ENCODE peak calls at places on chromosomes 11 and 22, in four cellular contexts. One of them, this sample, is unnamed.

GRCh38 chr11:41612415-41612814 is 153.0 kb upstream of the LRRC4C start:
- DNase-seq in mesenchymal stem cell: no peak
- DNase-seq in hepatocyte: peak; percentile 11
- DNase-seq in HCT116: no peak
- DNase-seq in this sample: no peak

GRCh38 chr11:115238802-115239201 is 265.4 kb downstream of the CADM1 start:
- DNase-seq in mesenchymal stem cell: no peak
- DNase-seq in HCT116: no peak
- DNase-seq in hepatocyte: no peak
- DNase-seq in this sample: no peak

GRCh38 chr22:24592144-24592845 is 578 bp downstream of the LRRC75B start:
- DNase-seq in hepatocyte: no peak
- DNase-seq in mesenchymal stem cell: peak; percentile 21
- DNase-seq in HCT116: no peak
- DNase-seq in this sample: peak; percentile 44

GRCh38 chr11:134584706-134585445 is 172.8 kb upstream of the B3GAT1 start:
- DNase-seq in mesenchymal stem cell: no peak
- DNase-seq in hepatocyte: no peak
- DNase-seq in HCT116: no peak
- DNase-seq in this sample: no peak

GRCh38 chr11:120280566-120281160 is 40.7 kb downstream of the POU2F3 start:
- DNase-seq in hepatocyte: peak; percentile 29
- DNase-seq in mesenchymal stem cell: no peak
- DNase-seq in HCT116: no peak
- DNase-seq in this sample: no peak

GRCh38 chr11:36744375-36745168 is 146.5 kb upstream of the RAG2 start:
- DNase-seq in HCT116: peak; percentile 46
- DNase-seq in hepatocyte: peak; percentile 86
- DNase-seq in mesenchymal stem cell: peak; percentile 60
- DNase-seq in this sample: peak; percentile 83

GRCh38 chr11:69950621-69951020 is 127.5 kb upstream of the ANO1 start:
- DNase-seq in mesenchymal stem cell: no peak
- DNase-seq in HCT116: no peak
- DNase-seq in hepatocyte: no peak
- DNase-seq in this sample: no peak

GRCh38 chr11:117743121-117743815 is 53.7 kb downstream of the DSCAML1 start:
- DNase-seq in hepatocyte: no peak
- DNase-seq in HCT116: no peak
- DNase-seq in mesenchymal stem cell: no peak
- DNase-seq in this sample: no peak

GRCh38 chr11:71286701-71287643 is 34.6 kb upstream of the SHANK2 start:
- DNase-seq in hepatocyte: no peak
- DNase-seq in mesenchymal stem cell: peak; percentile 53
- DNase-seq in HCT116: no peak
- DNase-seq in this sample: no peak

GRCh38 chr11:75400110-75400865 is 970 bp downstream of the RPS3 start:
- DNase-seq in hepatocyte: no peak
- DNase-seq in HCT116: no peak
- DNase-seq in mesenchymal stem cell: peak; percentile 46
- DNase-seq in this sample: peak; percentile 69

GRCh38 chr11:128728767-128729587 is 35.1 kb downstream of the FLI1 start:
- DNase-seq in mesenchymal stem cell: no peak
- DNase-seq in hepatocyte: no peak
- DNase-seq in HCT116: no peak
- DNase-seq in this sample: peak; percentile 27

GRCh38 chr22:48954781-48955311 is 872.8 kb downstream of the BRD1 start:
- DNase-seq in mesenchymal stem cell: no peak
- DNase-seq in HCT116: no peak
- DNase-seq in hepatocyte: peak; percentile 39
- DNase-seq in this sample: no peak

GRCh38 chr22:30701872-30702271 is 7.2 kb downstream of the OSBP2 start:
- DNase-seq in mesenchymal stem cell: no peak
- DNase-seq in HCT116: peak; percentile 18
- DNase-seq in hepatocyte: no peak
- DNase-seq in this sample: no peak

GRCh38 chr11:107018274-107018901 is at the start of gene GUCY1A2:
- DNase-seq in HCT116: no peak
- DNase-seq in hepatocyte: peak; percentile 57
- DNase-seq in mesenchymal stem cell: peak; percentile 44
- DNase-seq in this sample: no peak

GRCh38 chr11:60334005-60334620 is 7.1 kb downstream of the MS4A6E start:
- DNase-seq in hepatocyte: peak; percentile 69
- DNase-seq in HCT116: peak; percentile 73
- DNase-seq in mesenchymal stem cell: peak; percentile 75
- DNase-seq in this sample: peak; percentile 91

GRCh38 chr11:1229471-1230120 is 6.7 kb downstream of the MUC5B start:
- DNase-seq in hepatocyte: no peak
- DNase-seq in HCT116: no peak
- DNase-seq in mesenchymal stem cell: no peak
- DNase-seq in this sample: no peak

GRCh38 chr11:17473071-17473744 is 3.4 kb downstream of the ABCC8 start:
- DNase-seq in HCT116: peak; percentile 68
- DNase-seq in hepatocyte: peak; percentile 50
- DNase-seq in mesenchymal stem cell: peak; percentile 30
- DNase-seq in this sample: no peak

GRCh38 chr22:50738649-50739227 is 734 bp downstream of the ACR start:
- DNase-seq in hepatocyte: no peak
- DNase-seq in HCT116: no peak
- DNase-seq in mesenchymal stem cell: no peak
- DNase-seq in this sample: no peak

GRCh38 chr11:104735013-104735412 is 163.2 kb downstream of the CASP12 start:
- DNase-seq in hepatocyte: no peak
- DNase-seq in mesenchymal stem cell: no peak
- DNase-seq in HCT116: no peak
- DNase-seq in this sample: no peak

GRCh38 chr11:70836071-70836470 is 416.3 kb downstream of the SHANK2 start:
- DNase-seq in HCT116: no peak
- DNase-seq in hepatocyte: no peak
- DNase-seq in mesenchymal stem cell: no peak
- DNase-seq in this sample: no peak

GRCh38 chr22:42287174-42287890 is 16.9 kb upstream of the TCF20 start:
- DNase-seq in hepatocyte: no peak
- DNase-seq in mesenchymal stem cell: no peak
- DNase-seq in HCT116: no peak
- DNase-seq in this sample: no peak

GRCh38 chr11:1208361-1209261 is 14.3 kb upstream of the MUC5B start:
- DNase-seq in mesenchymal stem cell: no peak
- DNase-seq in HCT116: no peak
- DNase-seq in hepatocyte: no peak
- DNase-seq in this sample: no peak

GRCh38 chr11:76173663-76174062 is 32.6 kb downstream of the WNT11 start:
- DNase-seq in HCT116: no peak
- DNase-seq in hepatocyte: no peak
- DNase-seq in mesenchymal stem cell: no peak
- DNase-seq in this sample: no peak

GRCh38 chr11:11081273-11081672 is 223.4 kb upstream of the ZBED5 start:
- DNase-seq in HCT116: no peak
- DNase-seq in hepatocyte: no peak
- DNase-seq in mesenchymal stem cell: no peak
- DNase-seq in this sample: no peak

GRCh38 chr22:49957826-49958461 is 2.6 kb upstream of the PIM3 start:
- DNase-seq in mesenchymal stem cell: no peak
- DNase-seq in hepatocyte: no peak
- DNase-seq in HCT116: no peak
- DNase-seq in this sample: no peak

GRCh38 chr11:83681944-83682644 is 395.9 kb upstream of the CCDC90B start:
- DNase-seq in hepatocyte: no peak
- DNase-seq in mesenchymal stem cell: no peak
- DNase-seq in HCT116: no peak
- DNase-seq in this sample: peak; percentile 47

GRCh38 chr11:47443028-47443700 is 5.8 kb downstream of the RAPSN start:
- DNase-seq in hepatocyte: no peak
- DNase-seq in HCT116: no peak
- DNase-seq in mesenchymal stem cell: no peak
- DNase-seq in this sample: no peak

GRCh38 chr11:7353100-7353499 is 101.4 kb downstream of the SYT9 start:
- DNase-seq in HCT116: peak; percentile 22
- DNase-seq in mesenchymal stem cell: peak; percentile 5
- DNase-seq in hepatocyte: peak; percentile 43
- DNase-seq in this sample: peak; percentile 82

GRCh38 chr22:50444663-50445062 is 30.2 kb downstream of the SBF1 start:
- DNase-seq in HCT116: peak; percentile 6
- DNase-seq in mesenchymal stem cell: peak; percentile 73
- DNase-seq in hepatocyte: peak; percentile 53
- DNase-seq in this sample: peak; percentile 49

GRCh38 chr11:119108151-119108856 is 1.2 kb downstream of the C2CD2L start:
- DNase-seq in HCT116: no peak
- DNase-seq in hepatocyte: peak; percentile 43
- DNase-seq in mesenchymal stem cell: peak; percentile 28
- DNase-seq in this sample: peak; percentile 84
- H2AFZ ChIP-seq in HCT116: no peak overlapping the region
- H2AFZ ChIP-seq in hepatocyte: peak overlapping the region; percentile 65
- H2AFZ ChIP-seq in mesenchymal stem cell: no peak overlapping the region
- H2AFZ ChIP-seq in this sample: no peak overlapping the region

GRCh38 chr11:35682230-35683195 is 19.9 kb downstream of the TRIM44 start:
- DNase-seq in HCT116: no peak
- DNase-seq in mesenchymal stem cell: no peak
- DNase-seq in hepatocyte: peak; percentile 47
- DNase-seq in this sample: no peak
- H3K4me1 ChIP-seq in HCT116: no peaks in the 10 kb centered on the region
- H3K4me1 ChIP-seq in mesenchymal stem cell: peaks cover 5% of the 10 kb centered on the region
- H3K4me1 ChIP-seq in hepatocyte: peaks cover 19% of the 10 kb centered on the region
- H3K4me1 ChIP-seq in this sample: peaks cover 41% of the 10 kb centered on the region

DNA sequence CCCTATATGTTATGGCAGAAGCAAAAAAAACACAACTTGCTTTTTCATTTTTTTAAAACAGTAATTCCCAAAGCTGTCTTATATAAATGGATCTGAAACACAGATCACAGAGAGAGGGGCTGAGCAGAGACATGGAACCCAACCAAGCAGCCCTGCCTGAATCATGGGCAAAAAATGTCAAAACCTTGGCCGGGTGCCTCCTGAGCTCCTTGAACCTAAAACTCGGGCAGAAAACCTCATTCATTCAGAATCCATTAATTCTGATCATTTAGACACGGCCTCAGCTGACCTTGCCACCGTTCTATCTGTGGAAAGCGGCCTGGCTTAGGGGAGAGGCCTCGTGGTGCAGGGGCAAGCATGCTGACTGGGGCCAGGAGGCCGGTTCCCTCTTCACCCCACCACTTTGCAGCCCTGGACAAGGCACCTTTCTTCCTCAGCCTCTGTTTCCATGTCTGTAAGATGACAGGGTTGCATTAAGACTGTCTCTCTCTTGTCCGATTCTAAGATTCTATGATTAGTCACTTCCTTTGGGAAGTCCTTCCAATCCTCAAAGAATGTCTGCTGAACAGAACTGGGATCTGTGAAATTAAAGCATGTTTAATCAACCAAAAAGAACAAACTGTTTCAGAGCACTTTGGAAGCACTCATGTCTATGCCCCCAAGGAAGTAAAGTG is 26.0 kb downstream of the TENM4 start:
- DNase-seq in hepatocyte: no peak
- DNase-seq in HCT116: no peak
- DNase-seq in mesenchymal stem cell: peak; percentile 65
- DNase-seq in this sample: no peak
- H2AFZ ChIP-seq in hepatocyte: no peak overlapping the region
- H2AFZ ChIP-seq in HCT116: no peak overlapping the region
- H2AFZ ChIP-seq in mesenchymal stem cell: peak overlapping the region; percentile 11
- H2AFZ ChIP-seq in this sample: no peak overlapping the region

GRCh38 chr22:35399114-35399677 is 744 bp upstream of the MCM5 start:
- DNase-seq in mesenchymal stem cell: no peak
- DNase-seq in hepatocyte: no peak
- DNase-seq in HCT116: no peak
- DNase-seq in this sample: peak; percentile 68

GRCh38 chr22:35398574-35398973 is 1.4 kb upstream of the MCM5 start:
- DNase-seq in HCT116: no peak
- DNase-seq in hepatocyte: no peak
- DNase-seq in mesenchymal stem cell: no peak
- DNase-seq in this sample: no peak

GRCh38 chr22:35401863-35402262 is 1.9 kb downstream of the MCM5 start:
- DNase-seq in hepatocyte: no peak
- DNase-seq in HCT116: no peak
- DNase-seq in mesenchymal stem cell: no peak
- DNase-seq in this sample: no peak

GRCh38 chr22:35399678-35400334 is at the start of gene MCM5:
- DNase-seq in hepatocyte: peak; percentile 98
- DNase-seq in mesenchymal stem cell: peak; percentile 97
- DNase-seq in HCT116: peak; percentile 93
- DNase-seq in this sample: peak; percentile 100

DNA sequence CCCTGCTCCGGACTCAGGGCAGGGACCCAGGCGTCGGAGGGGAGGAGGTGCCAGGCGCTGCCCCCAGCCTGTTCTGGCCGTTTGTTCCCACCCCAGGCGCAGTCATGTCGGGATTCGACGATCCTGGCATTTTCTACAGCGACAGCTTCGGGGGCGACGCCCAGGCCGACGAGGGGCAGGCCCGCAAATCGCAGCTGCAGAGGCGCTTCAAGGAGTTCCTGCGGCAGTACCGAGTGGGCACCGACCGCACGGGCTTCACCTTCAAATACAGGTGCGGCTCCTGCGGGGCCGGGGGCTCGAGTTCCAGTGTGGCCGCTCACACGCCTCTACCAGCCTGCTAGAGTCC is 368 bp downstream of the MCM5 start:
- DNase-seq in HCT116: no peak
- DNase-seq in hepatocyte: no peak
- DNase-seq in mesenchymal stem cell: no peak
- DNase-seq in this sample: peak; percentile 68
- H3K4me1 ChIP-seq in HCT116: peaks cover 9% of the 10 kb centered on the region
- H3K4me1 ChIP-seq in hepatocyte: peaks cover 8% of the 10 kb centered on the region
- H3K4me1 ChIP-seq in mesenchymal stem cell: peaks cover 24% of the 10 kb centered on the region
- H3K4me1 ChIP-seq in this sample: peaks cover 35% of the 10 kb centered on the region

GRCh38 chr22:32662587-32662915 is 139.0 kb upstream of the TIMP3 start:
- DNase-seq in hepatocyte: no peak
- DNase-seq in mesenchymal stem cell: no peak
- DNase-seq in HCT116: no peak
- DNase-seq in this sample: no peak

GRCh38 chr22:32660292-32660691 is 141.2 kb upstream of the TIMP3 start:
- DNase-seq in mesenchymal stem cell: peak; percentile 73
- DNase-seq in HCT116: peak; percentile 37
- DNase-seq in hepatocyte: peak; percentile 81
- DNase-seq in this sample: peak; percentile 83

GRCh38 chr22:32661737-32662586 is 139.5 kb upstream of the TIMP3 start:
- DNase-seq in mesenchymal stem cell: peak; percentile 48
- DNase-seq in hepatocyte: no peak
- DNase-seq in HCT116: no peak
- DNase-seq in this sample: no peak

GRCh38 chr22:32665676-32666075 is 135.8 kb upstream of the TIMP3 start:
- DNase-seq in hepatocyte: no peak
- DNase-seq in HCT116: no peak
- DNase-seq in mesenchymal stem cell: peak; percentile 65
- DNase-seq in this sample: no peak

GRCh38 chr22:32661296-32661695 is 140.2 kb upstream of the TIMP3 start:
- DNase-seq in mesenchymal stem cell: peak; percentile 93
- DNase-seq in hepatocyte: peak; percentile 24
- DNase-seq in HCT116: no peak
- DNase-seq in this sample: no peak
- H2AFZ ChIP-seq in mesenchymal stem cell: no peak overlapping the region
- H2AFZ ChIP-seq in hepatocyte: no peak overlapping the region
- H2AFZ ChIP-seq in HCT116: no peak overlapping the region
- H2AFZ ChIP-seq in this sample: no peak overlapping the region

GRCh38 chr11:67466367-67466766 is 2.7 kb downstream of the TMEM134 start:
- DNase-seq in HCT116: no peak
- DNase-seq in mesenchymal stem cell: no peak
- DNase-seq in hepatocyte: no peak
- DNase-seq in this sample: no peak
- H3K4me1 ChIP-seq in HCT116: peaks cover 35% of the 10 kb centered on the region
- H3K4me1 ChIP-seq in mesenchymal stem cell: peaks cover 32% of the 10 kb centered on the region
- H3K4me1 ChIP-seq in hepatocyte: peaks cover 8% of the 10 kb centered on the region
- H3K4me1 ChIP-seq in this sample: peaks cover 44% of the 10 kb centered on the region

GRCh38 chr22:35900483-35901168 is 128.0 kb downstream of the RBFOX2 start:
- DNase-seq in hepatocyte: no peak
- DNase-seq in HCT116: peak; percentile 28
- DNase-seq in mesenchymal stem cell: peak; percentile 61
- DNase-seq in this sample: no peak
- H2AFZ ChIP-seq in hepatocyte: no peak overlapping the region
- H2AFZ ChIP-seq in HCT116: no peak overlapping the region
- H2AFZ ChIP-seq in mesenchymal stem cell: no peak overlapping the region
- H2AFZ ChIP-seq in this sample: no peak overlapping the region

This sample was measured in Karpas-422.